ENCODE peak calls at places on chromosome 13, in eight cellular contexts. One of them, this sample, is unnamed.

GRCh38 chr13:32415019-32415418 is 12.9 kb downstream of the N4BP2L1 start:
- DNase-seq in A549: peak
- DNase-seq in K562: peak
- DNase-seq in H1: no peak
- DNase-seq in WTC11: peak
- DNase-seq in NB4: peak
- DNase-seq in SK-N-SH: peak
- DNase-seq in GM12878: no peak
- DNase-seq in this sample: no peak

GRCh38 chr13:44417876-44418275 is 44.3 kb downstream of the SERP2 start:
- DNase-seq in A549: no peak
- DNase-seq in K562: no peak
- DNase-seq in H1: no peak
- DNase-seq in WTC11: no peak
- DNase-seq in NB4: peak
- DNase-seq in SK-N-SH: no peak
- DNase-seq in GM12878: no peak
- DNase-seq in this sample: no peak

GRCh38 chr13:57878291-57878690 is 246.7 kb downstream of the PCDH17 start:
- DNase-seq in A549: no peak
- DNase-seq in K562: no peak
- DNase-seq in H1: no peak
- DNase-seq in WTC11: no peak
- DNase-seq in NB4: no peak
- DNase-seq in SK-N-SH: no peak
- DNase-seq in GM12878: no peak
- DNase-seq in this sample: no peak

GRCh38 chr13:27917121-27917947 is 2.5 kb upstream of the PDX1 start:
- DNase-seq in A549: no peak
- DNase-seq in K562: no peak
- DNase-seq in H1: no peak
- DNase-seq in WTC11: peak
- DNase-seq in NB4: peak
- DNase-seq in SK-N-SH: no peak
- DNase-seq in GM12878: no peak
- DNase-seq in this sample: no peak

GRCh38 chr13:77507931-77508776 is 27.4 kb upstream of the SCEL start:
- DNase-seq in A549: peak
- DNase-seq in K562: no peak
- DNase-seq in H1: no peak
- DNase-seq in WTC11: no peak
- DNase-seq in NB4: no peak
- DNase-seq in SK-N-SH: no peak
- DNase-seq in GM12878: no peak
- DNase-seq in this sample: no peak

GRCh38 chr13:28329395-28330158 is 165.4 kb downstream of the FLT1 start:
- DNase-seq in A549: no peak
- DNase-seq in K562: peak
- DNase-seq in H1: no peak
- DNase-seq in WTC11: no peak
- DNase-seq in NB4: peak
- DNase-seq in SK-N-SH: no peak
- DNase-seq in GM12878: no peak
- DNase-seq in this sample: no peak

GRCh38 chr13:87656311-87656710 is 14.9 kb upstream of the SLITRK5 start:
- DNase-seq in A549: no peak
- DNase-seq in K562: no peak
- DNase-seq in H1: no peak
- DNase-seq in WTC11: no peak
- DNase-seq in NB4: no peak
- DNase-seq in SK-N-SH: no peak
- DNase-seq in GM12878: no peak
- DNase-seq in this sample: no peak

GRCh38 chr13:76980075-76980718 is 11.7 kb upstream of the CLN5 start:
- DNase-seq in A549: peak
- DNase-seq in K562: peak
- DNase-seq in H1: peak
- DNase-seq in WTC11: peak
- DNase-seq in NB4: peak
- DNase-seq in SK-N-SH: peak
- DNase-seq in GM12878: no peak
- DNase-seq in this sample: peak

GRCh38 chr13:102680842-102681725 is 13.8 kb downstream of the METTL21C start:
- DNase-seq in A549: no peak
- DNase-seq in K562: no peak
- DNase-seq in H1: no peak
- DNase-seq in WTC11: no peak
- DNase-seq in NB4: peak
- DNase-seq in SK-N-SH: no peak
- DNase-seq in GM12878: no peak
- DNase-seq in this sample: no peak

DNA sequence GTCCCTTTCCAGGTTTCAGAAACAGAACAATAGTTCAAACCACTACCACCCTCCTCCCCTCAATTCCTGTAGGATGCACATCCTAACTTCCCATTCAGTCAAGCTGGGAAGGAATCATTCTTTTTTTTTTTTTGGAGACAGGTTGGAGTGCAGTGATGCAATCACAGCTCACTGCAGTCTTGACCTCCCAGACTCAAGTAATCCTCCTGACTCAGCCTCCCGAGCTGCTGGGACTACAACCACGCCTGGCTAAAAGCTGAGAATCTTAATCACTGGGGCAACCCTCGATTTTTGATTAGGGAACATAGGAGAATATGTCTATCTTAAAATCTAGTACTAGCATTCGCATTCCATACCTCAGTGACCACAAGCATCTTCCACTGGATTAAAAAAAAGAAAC is 146.2 kb downstream of the ABCC4 start:
- DNase-seq in A549: peak
- DNase-seq in K562: no peak
- DNase-seq in H1: no peak
- DNase-seq in WTC11: no peak
- DNase-seq in NB4: no peak
- DNase-seq in SK-N-SH: no peak
- DNase-seq in GM12878: no peak
- DNase-seq in this sample: no peak
- TF ChIP-seq MAX in A549: no peak
- TF ChIP-seq MAX in K562: no peak
- TF ChIP-seq MAX in H1: no peak
- TF ChIP-seq MAX in WTC11: no peak
- TF ChIP-seq MAX in NB4: no peak
- TF ChIP-seq MAX in SK-N-SH: no peak
- TF ChIP-seq MAX in GM12878: no peak
- TF ChIP-seq MAX in this sample: no peak

GRCh38 chr13:42047561-42048322 is 706 bp upstream of the DGKH start:
- DNase-seq in A549: peak
- DNase-seq in K562: peak
- DNase-seq in H1: no peak
- DNase-seq in WTC11: peak
- DNase-seq in NB4: peak
- DNase-seq in SK-N-SH: peak
- DNase-seq in GM12878: peak
- DNase-seq in this sample: no peak
- TF ChIP-seq MAX in A549: no peak
- TF ChIP-seq MAX in K562: no peak
- TF ChIP-seq MAX in H1: peak
- TF ChIP-seq MAX in WTC11: peak
- TF ChIP-seq MAX in NB4: no peak
- TF ChIP-seq MAX in SK-N-SH: peak
- TF ChIP-seq MAX in GM12878: no peak
- TF ChIP-seq MAX in this sample: no peak

GRCh38 chr13:114285166-114285808 is 3.9 kb downstream of the UPF3A start:
- DNase-seq in A549: no peak
- DNase-seq in K562: no peak
- DNase-seq in H1: no peak
- DNase-seq in WTC11: no peak
- DNase-seq in NB4: no peak
- DNase-seq in SK-N-SH: no peak
- DNase-seq in GM12878: no peak
- DNase-seq in this sample: no peak
- TF ChIP-seq MAX in A549: no peak
- TF ChIP-seq MAX in K562: no peak
- TF ChIP-seq MAX in H1: no peak
- TF ChIP-seq MAX in WTC11: no peak
- TF ChIP-seq MAX in NB4: no peak
- TF ChIP-seq MAX in SK-N-SH: no peak
- TF ChIP-seq MAX in GM12878: no peak
- TF ChIP-seq MAX in this sample: no peak

GRCh38 chr13:97367016-97367415 is 67.0 kb upstream of the RAP2A start:
- DNase-seq in A549: no peak
- DNase-seq in K562: no peak
- DNase-seq in H1: no peak
- DNase-seq in WTC11: no peak
- DNase-seq in NB4: peak
- DNase-seq in SK-N-SH: no peak
- DNase-seq in GM12878: no peak
- DNase-seq in this sample: no peak
- TF ChIP-seq MAX in A549: no peak
- TF ChIP-seq MAX in K562: peak
- TF ChIP-seq MAX in H1: no peak
- TF ChIP-seq MAX in WTC11: no peak
- TF ChIP-seq MAX in NB4: peak
- TF ChIP-seq MAX in SK-N-SH: no peak
- TF ChIP-seq MAX in GM12878: no peak
- TF ChIP-seq MAX in this sample: no peak

This sample was measured in HepG2.